ENCODE peak calls at places on chromosome 21, in seven cellular contexts. Y is Caco-2, C is fibroblast of lung, J is neural progenitor cell, Q is OCI-LY7, A is AG10803, N is mammary epithelial cell. S is an unnamed sample.

GRCh38 chr21:34956416-34957316 is 92.4 kb downstream of the RUNX1 start:
- DNase-seq in Y (no peak), C (no peak), J (no peak), Q (no peak), A (no peak), N (no peak), S (peak)

GRCh38 chr21:46077674-46078101 is 20.2 kb upstream of the COL6A2 start:
- DNase-seq in Y (no peak), C (no peak), J (no peak), Q (no peak), A (no peak), N (no peak), S (no peak)

GRCh38 chr21:30227128-30227527 is 11.2 kb upstream of the CLDN8 start:
- DNase-seq in Y (no peak), C (no peak), J (no peak), Q (no peak), A (no peak), N (no peak), S (peak)

GRCh38 chr21:45409466-45410150 is 4.6 kb downstream of the COL18A1 start:
- DNase-seq in Y (no peak), C (no peak), J (no peak), Q (no peak), A (no peak), N (peak), S (no peak)

GRCh38 chr21:45036630-45037029 is 37.8 kb upstream of the ADARB1 start:
- DNase-seq in Y (no peak), C (no peak), J (no peak), Q (peak), A (no peak), N (no peak), S (no peak)

GRCh38 chr21:46191686-46192575 is 7.7 kb upstream of the SPATC1L start:
- DNase-seq in Y (no peak), C (no peak), J (no peak), Q (no peak), A (no peak), N (no peak), S (no peak)

GRCh38 chr21:44304041-44304738 is 4.3 kb downstream of the PFKL start:
- DNase-seq in Y (no peak), C (no peak), J (peak), Q (no peak), A (no peak), N (no peak), S (no peak)

GRCh38 chr21:44335266-44336059 is 3.7 kb downstream of the CFAP410 start:
- DNase-seq in Y (no peak), C (no peak), J (no peak), Q (no peak), A (no peak), N (no peak), S (no peak)

GRCh38 chr21:20388400-20388799 is 609.8 kb upstream of the NCAM2 start:
- DNase-seq in Y (no peak), C (no peak), J (peak), Q (no peak), A (no peak), N (no peak), S (no peak)

GRCh38 chr21:36538761-36539160 is 58.8 kb upstream of the CLDN14 start:
- DNase-seq in Y (no peak), C (no peak), J (no peak), Q (no peak), A (no peak), N (no peak), S (no peak)

GRCh38 chr21:36847189-36847588 is 119.3 kb downstream of the HLCS start:
- DNase-seq in Y (no peak), C (peak), J (no peak), Q (no peak), A (peak), N (peak), S (no peak)

GRCh38 chr21:15772654-15773053 is 42.9 kb downstream of the USP25 start:
- DNase-seq in Y (no peak), C (no peak), J (no peak), Q (no peak), A (peak), N (no peak), S (no peak)

GRCh38 chr21:43611598-43612369 is 47.5 kb downstream of the HSF2BP start:
- DNase-seq in Y (peak), C (peak), J (peak), Q (peak), A (peak), N (peak), S (no peak)

GRCh38 chr21:42193131-42193671 is 25.7 kb upstream of the ABCG1 start:
- DNase-seq in Y (no peak), C (no peak), J (no peak), Q (no peak), A (no peak), N (peak), S (no peak)

GRCh38 chr21:29075706-29076447 is 2.4 kb upstream of the CCT8 start:
- DNase-seq in Y (no peak), C (no peak), J (no peak), Q (no peak), A (no peak), N (peak), S (no peak)

GRCh38 chr21:42830456-42831455 is 48.6 kb downstream of the WDR4 start:
- DNase-seq in Y (no peak), C (no peak), J (no peak), Q (peak), A (no peak), N (no peak), S (no peak)

DNA sequence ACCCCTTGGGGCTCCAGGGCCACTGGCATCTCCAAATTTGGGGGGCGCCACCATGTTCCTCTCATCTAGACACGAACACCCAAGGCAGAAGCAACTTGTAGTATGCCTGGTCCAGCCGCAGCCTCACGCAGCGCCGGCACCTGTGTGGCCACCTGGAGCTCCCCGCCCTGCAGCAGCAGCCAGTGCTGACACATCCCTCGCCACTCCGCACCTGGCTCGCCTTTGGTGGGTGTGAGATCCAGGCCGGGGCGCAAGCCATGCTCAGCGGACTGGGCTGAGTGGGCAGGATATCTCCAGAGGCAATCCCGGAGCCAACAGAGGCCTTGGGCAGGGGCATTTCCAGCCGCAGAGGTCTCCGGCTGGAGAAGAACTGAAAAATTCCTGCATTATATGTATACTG is 1563.7 kb downstream of the NCAM2 start:
- DNase-seq in Y (no peak), C (no peak), J (no peak), Q (no peak), A (no peak), N (no peak), S (no peak)
- H3K4me3 ChIP-seq in Y (no peak), C (no peak), J (no peak), Q (no peak), A (no peak), N (no peak), S (no peak)

GRCh38 chr21:41136286-41136685 is 31.7 kb upstream of the BACE2 start:
- DNase-seq in Y (no peak), C (no peak), J (no peak), Q (no peak), A (no peak), N (no peak), S (no peak)

GRCh38 chr21:41128981-41129380 is 39.0 kb upstream of the BACE2 start:
- DNase-seq in Y (no peak), C (no peak), J (no peak), Q (no peak), A (no peak), N (no peak), S (no peak)

GRCh38 chr21:41135715-41136114 is 32.2 kb upstream of the BACE2 start:
- DNase-seq in Y (no peak), C (no peak), J (no peak), Q (no peak), A (no peak), N (no peak), S (no peak)

GRCh38 chr21:41133896-41134522 is 34.0 kb upstream of the BACE2 start:
- DNase-seq in Y (peak), C (peak), J (peak), Q (peak), A (peak), N (peak), S (peak)

GRCh38 chr21:41130883-41131282 is 37.1 kb upstream of the BACE2 start:
- DNase-seq in Y (no peak), C (no peak), J (no peak), Q (no peak), A (no peak), N (no peak), S (no peak)
- TF ChIP-seq CTCF in Y (no peak), C (no peak), J (no peak), Q (no peak), A (no peak), N (no peak), S (no peak)

GRCh38 chr21:38989097-38989744 is 183.5 kb downstream of the ETS2 start:
- DNase-seq in Y (no peak), C (no peak), J (no peak), Q (no peak), A (no peak), N (no peak), S (no peak)
- H3K4me3 ChIP-seq in Y (peak), C (no peak), J (no peak), Q (no peak), A (no peak), N (no peak), S (no peak)

GRCh38 chr21:33828083-33828482 is 87.5 kb downstream of the ATP5PO start:
- DNase-seq in Y (no peak), C (no peak), J (no peak), Q (no peak), A (peak), N (no peak), S (no peak)

GRCh38 chr21:33821580-33822322 is 93.9 kb downstream of the ATP5PO start:
- DNase-seq in Y (no peak), C (no peak), J (no peak), Q (no peak), A (no peak), N (no peak), S (no peak)

GRCh38 chr21:33825898-33826297 is 89.7 kb downstream of the ATP5PO start:
- DNase-seq in Y (no peak), C (peak), J (no peak), Q (no peak), A (peak), N (no peak), S (no peak)

GRCh38 chr21:33825419-33825818 is 90.2 kb downstream of the ATP5PO start:
- DNase-seq in Y (no peak), C (no peak), J (no peak), Q (no peak), A (no peak), N (no peak), S (no peak)

GRCh38 chr21:33824156-33824941 is 91.3 kb downstream of the ATP5PO start:
- DNase-seq in Y (no peak), C (no peak), J (no peak), Q (no peak), A (peak), N (no peak), S (no peak)
- TF ChIP-seq CTCF in Y (peak), C (no peak), J (no peak), Q (no peak), A (no peak), N (no peak), S (no peak)

DNA sequence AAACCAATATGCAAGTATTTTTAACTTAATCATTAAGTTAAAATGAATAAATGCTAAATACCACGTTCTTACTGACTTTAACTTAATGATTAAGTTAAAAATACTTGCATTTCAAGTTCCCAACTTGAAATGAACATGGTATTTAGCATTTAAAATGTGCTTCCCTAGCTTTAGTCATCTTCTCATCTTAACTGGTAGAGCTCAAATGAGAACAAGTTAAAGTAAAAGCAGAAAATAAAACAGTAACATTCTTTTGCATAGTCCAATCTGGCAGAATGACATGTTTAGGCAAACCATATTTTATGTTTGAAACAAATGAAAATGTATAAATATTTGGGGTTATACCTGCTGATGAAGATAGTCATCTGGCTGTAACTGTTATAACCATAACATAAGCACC is 186.0 kb downstream of the APP start:
- DNase-seq in Y (no peak), C (no peak), J (no peak), Q (no peak), A (no peak), N (no peak), S (no peak)
- H3K4me3 ChIP-seq in Y (no peak), C (no peak), J (no peak), Q (no peak), A (no peak), N (no peak), S (no peak)